ENCODE peak calls at places on chromosomes 16 and 17, in six cellular contexts. D is vagina; R is stimulated activated CD4-positive, alpha-beta T cell treated with anti-CD3 and anti-CD28 coated beads, Interleukin-2, amount 100 ng/mL, for 48 hours; L is amygdala; W is heart right ventricle; A is psoas muscle. K is an unnamed sample.

GRCh38 chr16:405548-406506 is 4.1 kb downstream of the DECR2 start:
- DNase-seq in D (no peak), R (no peak), L (no peak), W (no peak), A (no peak), K (no peak)

GRCh38 chr16:67987460-67988160 is 7.3 kb upstream of the DPEP3 start:
- DNase-seq in D (no peak), R (no peak), L (no peak), W (no peak), A (peak; percentile 84), K (no peak)

GRCh38 chr17:44212507-44213402 is 6.7 kb downstream of the UBTF start:
- DNase-seq in D (no peak), R (no peak), L (no peak), W (no peak), A (peak; percentile 48), K (no peak)

GRCh38 chr17:61806941-61807340 is 56.4 kb downstream of the BRIP1 start:
- DNase-seq in D (no peak), R (no peak), L (no peak), W (no peak), A (no peak), K (no peak)

GRCh38 chr17:45106101-45106500 is 26.2 kb downstream of the PLCD3 start:
- DNase-seq in D (no peak), R (no peak), L (no peak), W (no peak), A (no peak), K (no peak)

GRCh38 chr16:2838928-2839327 is 8.8 kb downstream of the ZG16B start:
- DNase-seq in D (no peak), R (peak; percentile 57), L (no peak), W (peak; percentile 56), A (peak; percentile 75), K (peak; percentile 41)

GRCh38 chr17:62627904-62628603 is 584 bp downstream of the MRC2 start:
- DNase-seq in D (no peak), R (peak; percentile 34), L (no peak), W (peak; percentile 44), A (peak; percentile 71), K (no peak)

GRCh38 chr17:1267471-1267947 is 2.7 kb upstream of the BHLHA9 start:
- DNase-seq in D (no peak), R (no peak), L (no peak), W (no peak), A (no peak), K (no peak)

GRCh38 chr17:40338058-40338457 is 26.5 kb downstream of the GJD3 start:
- DNase-seq in D (no peak), R (no peak), L (no peak), W (no peak), A (no peak), K (no peak)

GRCh38 chr16:58128721-58129096 is 472 bp downstream of the CFAP20 start:
- DNase-seq in D (no peak), R (no peak), L (no peak), W (peak; percentile 34), A (no peak), K (no peak)

GRCh38 chr17:19718613-19719364 is 2.4 kb upstream of the SLC47A2 start:
- DNase-seq in D (peak; percentile 93), R (no peak), L (no peak), W (no peak), A (peak; percentile 44), K (no peak)

GRCh38 chr17:14918540-14918939 is 346.6 kb downstream of the PMP22 start:
- DNase-seq in D (no peak), R (no peak), L (no peak), W (no peak), A (no peak), K (no peak)

GRCh38 chr17:67619555-67619954 is 98.2 kb upstream of the NOL11 start:
- DNase-seq in D (no peak), R (no peak), L (no peak), W (no peak), A (no peak), K (no peak)

GRCh38 chr17:13749566-13750235 is 148.0 kb upstream of the HS3ST3A1 start:
- DNase-seq in D (no peak), R (no peak), L (no peak), W (no peak), A (no peak), K (no peak)

GRCh38 chr17:37111329-37111728 is 162.6 kb downstream of the AATF start:
- DNase-seq in D (no peak), R (no peak), L (no peak), W (no peak), A (no peak), K (no peak)

GRCh38 chr17:58531122-58531521 is 16.7 kb upstream of the MTMR4 start:
- DNase-seq in D (no peak), R (no peak), L (no peak), W (no peak), A (no peak), K (no peak)

GRCh38 chr17:61149862-61150362 is 249.7 kb upstream of the TBX2 start:
- DNase-seq in D (no peak), R (no peak), L (no peak), W (no peak), A (no peak), K (no peak)

GRCh38 chr17:76968707-76969597 is 100.7 kb downstream of the MGAT5B start:
- DNase-seq in D (no peak), R (peak; percentile 42), L (no peak), W (no peak), A (no peak), K (no peak)

GRCh38 chr17:17757391-17757791 is 76.1 kb downstream of the RAI1 start:
- DNase-seq in D (no peak), R (no peak), L (no peak), W (no peak), A (no peak), K (no peak)

GRCh38 chr17:48795444-48796162 is 21.4 kb downstream of the TTLL6 start:
- DNase-seq in D (no peak), R (no peak), L (no peak), W (no peak), A (no peak), K (no peak)